ENCODE peak calls at places on chromosomes 6 and 20, in seven cellular contexts. Z, S, H, Q, J, T and W are unnamed samples. For H3K4me1, the result is how much of the 10 kb centered on the place peaks cover.

GRCh38 chr20:9476174-9476573 is 38.2 kb upstream of the LAMP5 start:
- DNase-seq in Z (no peak), S (no peak), H (no peak), Q (no peak), J (no peak), T (no peak), W (no peak)

GRCh38 chr6:57317060-57317943 is at the start of gene PRIM2:
- DNase-seq in Z (peak), S (peak), H (peak), Q (peak), J (peak), T (peak), W (peak)

GRCh38 chr20:58649288-58650180 is 1.5 kb upstream of the STX16 start:
- DNase-seq in Z (no peak), S (no peak), H (no peak), Q (peak), J (no peak), T (no peak), W (peak)

GRCh38 chr6:169342655-169343054 is 89.0 kb upstream of the THBS2 start:
- DNase-seq in Z (no peak), S (no peak), H (no peak), Q (no peak), J (no peak), T (no peak), W (no peak)

GRCh38 chr6:47044418-47044817 is 2.3 kb upstream of the ADGRF1 start:
- DNase-seq in Z (no peak), S (no peak), H (peak), Q (no peak), J (peak), T (peak), W (no peak)

GRCh38 chr20:63686492-63687321 is 9.7 kb upstream of the TNFRSF6B start:
- DNase-seq in Z (no peak), S (no peak), H (peak), Q (peak), J (peak), T (no peak), W (peak)

GRCh38 chr20:6868864-6869263 is 101.4 kb downstream of the BMP2 start:
- DNase-seq in Z (no peak), S (no peak), H (no peak), Q (no peak), J (no peak), T (no peak), W (no peak)

GRCh38 chr6:126308367-126308766 is 31.5 kb upstream of the CENPW start:
- DNase-seq in Z (no peak), S (no peak), H (no peak), Q (no peak), J (no peak), T (no peak), W (no peak)

GRCh38 chr20:18197382-18198070 is 59.9 kb downstream of the KAT14 start:
- DNase-seq in Z (no peak), S (no peak), H (no peak), Q (no peak), J (no peak), T (peak), W (no peak)

GRCh38 chr20:57395111-57395959 is 4.1 kb downstream of the RBM38 start:
- DNase-seq in Z (no peak), S (peak), H (no peak), Q (peak), J (peak), T (peak), W (peak)

GRCh38 chr20:24701027-24701426 is 231.6 kb downstream of the SYNDIG1 start:
- DNase-seq in Z (no peak), S (no peak), H (no peak), Q (no peak), J (no peak), T (no peak), W (no peak)

GRCh38 chr20:5658897-5659296 is 91.3 kb upstream of the SHLD1 start:
- DNase-seq in Z (no peak), S (peak), H (peak), Q (peak), J (peak), T (peak), W (peak)

GRCh38 chr6:157050537-157051280 is 272.6 kb downstream of the TMEM242 start:
- DNase-seq in Z (no peak), S (no peak), H (no peak), Q (no peak), J (peak), T (no peak), W (no peak)

GRCh38 chr6:26158581-26159416 is 71.6 kb downstream of the HFE start:
- DNase-seq in Z (peak), S (peak), H (peak), Q (peak), J (peak), T (peak), W (peak)

GRCh38 chr6:24522821-24523175 is 28.0 kb downstream of the ALDH5A1 start:
- DNase-seq in Z (no peak), S (no peak), H (no peak), Q (no peak), J (no peak), T (no peak), W (no peak)

GRCh38 chr6:39490120-39490519 is 167.6 kb upstream of the KCNK16 start:
- DNase-seq in Z (no peak), S (no peak), H (no peak), Q (no peak), J (no peak), T (peak), W (no peak)

DNA sequence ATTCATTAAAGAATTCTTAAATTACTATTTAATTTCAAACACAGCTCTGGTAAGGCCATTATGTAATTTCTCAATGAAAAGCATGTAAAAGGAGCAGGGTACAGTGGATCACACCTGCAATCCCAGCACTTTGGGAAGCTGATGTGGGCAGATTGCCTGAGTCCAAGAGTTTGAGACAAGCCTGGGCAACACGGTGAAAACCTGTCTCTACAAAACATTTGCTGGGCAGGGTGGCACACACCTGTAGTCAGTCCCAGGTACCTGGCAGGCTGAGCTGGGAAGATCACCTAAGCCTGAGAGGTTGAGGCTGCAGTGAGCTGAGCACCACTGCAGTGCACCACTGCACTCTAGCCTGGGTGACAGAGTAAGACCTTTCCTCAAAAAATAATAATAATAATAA is 37.4 kb downstream of the MDN1 start:
- DNase-seq in Z (no peak), S (no peak), H (no peak), Q (no peak), J (no peak), T (peak), W (no peak)
- H3K4me1 ChIP-seq in Z (under half), S (under half), H (under half), Q (under half), J (under half), T (under half), W (under half)

DNA sequence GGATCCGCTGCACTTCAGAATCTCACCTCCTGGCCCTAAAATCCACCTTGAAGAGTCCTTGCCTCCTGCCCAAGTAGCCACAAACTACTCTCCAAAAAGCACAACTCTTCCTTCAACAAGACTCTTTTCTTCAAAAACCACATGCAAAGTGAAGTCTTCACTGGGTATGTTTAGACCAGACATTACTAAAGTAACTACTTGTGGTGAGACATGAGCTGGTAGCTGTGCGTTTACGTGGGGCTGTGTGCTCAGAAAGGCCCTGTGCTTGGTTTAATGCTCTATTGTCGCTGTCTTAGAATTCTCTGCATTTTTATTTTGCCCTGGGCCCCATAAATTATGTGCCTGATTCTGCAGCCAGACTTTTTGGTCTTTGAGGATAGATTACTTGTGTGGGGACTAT is 104.4 kb upstream of the HDAC2 start:
- DNase-seq in Z (no peak), S (no peak), H (no peak), Q (no peak), J (no peak), T (no peak), W (no peak)
- H3K27ac ChIP-seq in Z (no peak), S (no peak), H (no peak), Q (no peak), J (no peak), T (no peak), W (no peak)

GRCh38 chr6:53469163-53469562 is 75.7 kb downstream of the GCLC start:
- DNase-seq in Z (no peak), S (no peak), H (no peak), Q (no peak), J (no peak), T (no peak), W (no peak)
- H3K4me1 ChIP-seq in Z (under half), S (under half), H (under half), Q (under half), J (under half), T (under half), W (under half)

DNA sequence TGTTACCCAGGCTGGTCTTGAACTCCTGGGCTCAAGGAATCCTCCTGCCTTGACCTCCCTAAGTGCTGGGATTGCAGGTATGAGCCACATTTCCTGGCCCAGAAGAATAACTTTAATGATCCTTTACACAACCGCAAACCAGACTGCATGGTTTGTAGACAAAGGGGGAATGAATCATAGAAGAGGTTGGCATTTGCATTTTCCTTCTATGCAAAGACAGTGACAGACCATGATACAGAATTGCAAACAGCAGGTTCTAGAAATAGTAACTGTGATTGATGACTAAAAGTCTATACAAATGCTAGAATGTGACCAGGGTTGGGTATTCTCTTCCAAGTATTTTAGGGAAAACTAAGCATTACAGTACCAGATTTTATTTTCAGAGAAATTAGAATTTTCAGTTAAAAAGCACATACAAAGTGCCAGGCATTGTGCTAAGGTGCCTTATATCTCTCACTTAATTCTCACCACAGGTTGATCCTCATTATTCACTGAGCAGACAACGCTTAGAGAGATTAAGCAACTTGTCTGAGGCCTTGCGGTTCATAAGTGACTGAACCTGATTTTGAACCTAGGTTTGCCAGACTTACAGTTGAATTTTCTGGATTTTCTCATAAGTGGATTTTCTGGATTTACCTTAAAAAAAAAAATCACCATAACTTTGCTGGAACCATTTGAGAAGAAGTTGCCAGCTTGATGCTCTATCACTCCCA is 146.6 kb downstream of the ZFAND3 start:
- DNase-seq in Z (no peak), S (no peak), H (no peak), Q (no peak), J (no peak), T (peak), W (no peak)
- H3K27ac ChIP-seq in Z (no peak), S (no peak), H (no peak), Q (no peak), J (no peak), T (no peak), W (no peak)

DNA sequence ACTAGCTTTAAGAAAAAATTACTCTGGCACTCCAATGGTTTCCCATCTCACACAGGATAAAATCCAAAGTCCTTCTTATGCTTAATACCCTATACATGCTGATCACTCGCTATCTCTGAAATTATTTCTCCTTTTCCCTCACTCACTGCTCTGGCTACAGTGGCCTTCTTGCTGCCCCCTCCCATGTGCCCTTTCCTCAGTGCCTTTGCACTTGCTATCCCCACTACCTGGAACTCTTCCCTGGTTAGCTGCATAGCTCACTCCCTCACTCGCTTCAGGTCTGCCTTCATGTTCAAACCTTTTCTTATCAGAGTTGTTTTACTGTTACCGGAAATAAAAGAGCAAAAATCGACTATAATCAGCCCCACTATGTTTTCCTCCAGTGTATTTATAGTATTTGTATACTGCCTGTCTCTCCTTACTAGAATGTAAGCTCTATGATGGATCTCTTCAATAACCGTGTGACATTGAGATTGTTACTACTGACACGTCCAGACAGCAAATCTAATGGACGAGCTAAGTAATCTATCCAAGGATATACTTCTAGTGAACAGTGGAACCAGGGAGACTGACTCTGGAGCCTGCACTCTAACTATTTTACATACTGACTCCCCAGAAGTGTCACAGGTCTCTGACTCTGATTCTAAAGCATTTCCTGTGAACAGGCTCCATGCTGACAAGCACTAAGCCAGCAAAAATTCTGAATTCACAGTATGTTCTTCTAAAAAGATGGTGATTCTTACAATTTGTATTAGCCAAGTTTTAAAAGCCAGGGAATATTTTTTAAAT is 25.1 kb downstream of the FKBP5 start:
- DNase-seq in Z (no peak), S (peak), H (peak), Q (peak), J (peak), T (peak), W (no peak)
- H3K4me1 ChIP-seq in Z (under half), S (under half), H (under half), Q (under half), J (under half), T (under half), W (half or more)

DNA sequence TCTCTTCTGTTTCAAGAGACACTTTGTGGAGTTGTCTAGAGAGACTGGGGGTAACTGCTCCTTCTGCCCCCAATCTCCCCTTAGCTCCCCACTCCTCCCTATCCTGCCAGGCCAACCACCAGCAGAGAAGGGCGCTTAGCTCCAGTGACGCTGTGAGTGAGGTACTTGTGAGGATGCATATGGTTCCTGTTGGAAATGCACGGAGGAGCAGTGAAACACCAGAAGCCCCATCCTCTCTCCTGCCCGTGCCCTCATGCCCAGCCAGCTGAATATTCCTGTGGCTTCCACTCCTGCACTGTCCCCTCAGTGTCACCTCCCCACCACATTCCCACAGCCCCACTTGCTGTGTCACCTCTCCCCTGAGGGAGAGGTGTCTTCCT is 11.9 kb downstream of the NT5E start:
- DNase-seq in Z (no peak), S (no peak), H (no peak), Q (no peak), J (peak), T (no peak), W (no peak)
- H3K27ac ChIP-seq in Z (peak), S (no peak), H (peak), Q (no peak), J (peak), T (peak), W (peak)

DNA sequence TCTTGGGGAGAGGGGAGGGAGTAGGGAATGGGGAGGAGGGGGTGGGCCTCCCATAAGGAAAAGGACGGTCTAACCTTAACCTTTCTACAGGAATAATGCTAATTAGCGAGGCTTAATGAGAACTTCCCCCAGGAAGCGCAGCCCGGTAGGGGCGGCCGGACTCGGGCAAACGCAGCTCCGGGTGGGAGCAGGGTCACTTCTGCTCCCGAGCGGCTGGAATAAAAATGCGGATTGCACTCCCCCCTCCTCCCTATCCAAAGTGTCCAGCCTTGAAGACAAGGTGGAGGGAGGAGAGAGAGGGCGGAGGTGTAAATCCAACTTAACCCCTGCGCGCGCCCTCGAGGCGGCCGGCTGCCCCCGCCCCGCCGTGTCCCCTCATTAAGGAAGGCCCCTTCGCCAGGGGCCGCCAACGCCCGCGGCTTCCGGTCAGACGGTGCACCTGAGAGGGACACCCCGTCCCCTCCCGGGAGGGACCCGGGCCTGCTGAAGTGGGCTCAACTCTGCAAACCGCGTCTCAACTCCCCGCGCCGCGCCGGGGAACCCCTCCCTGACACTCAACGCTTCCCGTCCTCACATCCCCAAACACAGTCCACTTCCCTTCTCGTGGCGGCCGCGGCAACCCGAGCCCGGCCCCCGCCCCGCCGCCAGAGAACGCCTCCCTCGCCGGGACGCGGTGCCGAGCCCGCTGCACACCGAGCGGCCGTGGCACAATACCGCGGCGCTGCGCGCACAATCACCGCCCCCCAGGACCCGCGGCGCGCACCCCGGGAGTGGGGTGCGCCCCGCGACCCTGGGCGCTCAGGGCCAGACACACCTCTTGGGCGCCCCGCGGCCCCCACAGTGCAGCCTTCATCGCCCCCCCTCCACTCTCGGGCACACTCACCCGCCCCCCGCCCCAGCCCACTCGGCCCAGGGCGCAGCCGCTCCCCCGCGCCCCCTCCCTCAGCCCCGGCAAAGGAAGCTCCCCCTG is 102.6 kb downstream of the NOL4L start:
- DNase-seq in Z (no peak), S (peak), H (peak), Q (peak), J (peak), T (peak), W (peak)
- H3K4me1 ChIP-seq in Z (under half), S (under half), H (under half), Q (under half), J (half or more), T (under half), W (half or more)

DNA sequence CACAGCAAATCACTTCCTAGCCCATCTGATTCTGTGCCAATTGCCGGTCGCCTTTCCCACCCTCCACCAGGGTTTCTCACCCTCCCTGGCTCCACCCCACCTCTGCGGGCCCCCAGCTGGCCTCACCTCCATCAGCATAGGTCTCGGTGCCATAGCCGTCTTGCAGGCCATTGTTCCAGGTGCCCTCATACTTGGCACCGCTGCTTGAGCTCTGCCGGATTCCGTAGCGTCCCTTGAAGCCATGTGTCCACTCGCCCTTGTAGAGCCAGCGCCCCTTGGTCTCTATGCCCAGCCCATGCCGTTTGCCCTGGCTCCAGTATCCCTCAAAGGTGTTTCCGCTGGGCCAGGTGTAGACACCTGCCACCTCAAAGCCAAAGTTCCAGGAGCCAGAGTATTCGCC is 787 bp downstream of the JPH2 start:
- DNase-seq in Z (no peak), S (no peak), H (no peak), Q (no peak), J (no peak), T (no peak), W (no peak)
- H3K27ac ChIP-seq in Z (peak), S (no peak), H (no peak), Q (peak), J (no peak), T (peak), W (peak)

GRCh38 chr6:52548353-52548713 is 28.5 kb downstream of the TRAM2 start:
- DNase-seq in Z (no peak), S (no peak), H (no peak), Q (no peak), J (no peak), T (no peak), W (no peak)
- H3K4me1 ChIP-seq in Z (under half), S (under half), H (under half), Q (under half), J (half or more), T (half or more), W (half or more)

DNA sequence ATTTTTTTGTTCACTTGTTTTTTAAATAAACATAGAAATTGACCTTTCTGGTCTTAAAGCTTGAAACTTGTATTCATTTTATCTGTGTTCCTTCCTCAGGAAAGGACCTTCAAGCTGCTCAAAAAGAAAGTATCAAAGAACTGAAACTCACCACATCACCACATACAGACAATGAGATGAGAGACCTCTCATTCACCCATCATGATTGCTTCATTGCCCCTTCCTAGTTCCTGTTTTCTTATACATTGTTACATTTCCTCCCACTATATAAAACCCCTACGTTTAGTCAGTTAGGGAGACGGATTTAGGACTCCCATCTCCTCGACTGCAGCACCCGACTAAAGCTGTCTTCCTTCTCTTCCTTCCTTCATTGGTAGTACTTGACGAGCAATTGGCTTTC is 180.5 kb upstream of the OPRM1 start:
- DNase-seq in Z (no peak), S (no peak), H (no peak), Q (no peak), J (no peak), T (no peak), W (no peak)
- H3K27ac ChIP-seq in Z (no peak), S (no peak), H (no peak), Q (no peak), J (no peak), T (no peak), W (no peak)